ENCODE peak calls at places on chromosomes 12 and 14, in nine cellular contexts. One of them, this sample, is unnamed.

GRCh38 chr14:96122496-96122895 is 82.1 kb upstream of the BDKRB2 start:
- DNase-seq in amniotic stem cell: no peak
- DNase-seq in transverse colon: no peak
- DNase-seq in stimulated activated CD4-positive, alpha-beta T cell treated with anti-CD3 and anti-CD28 coated beads, Interleukin-12 subunit alpha, Interleukin-12 subunit beta, amount 100 ng/mL, for 48 hours: no peak
- DNase-seq in heart left ventricle: no peak
- DNase-seq in effector memory CD4-positive, alpha-beta T cell: no peak
- DNase-seq in HCT116: no peak
- DNase-seq in caudate nucleus: no peak
- DNase-seq in NCI-H1092 treated with DMSO at 0.1 percent for 48 hours: no peak
- DNase-seq in this sample: no peak

GRCh38 chr12:100248886-100249285 is 18.0 kb downstream of the DEPDC4 start:
- DNase-seq in amniotic stem cell: no peak
- DNase-seq in transverse colon: no peak
- DNase-seq in stimulated activated CD4-positive, alpha-beta T cell treated with anti-CD3 and anti-CD28 coated beads, Interleukin-12 subunit alpha, Interleukin-12 subunit beta, amount 100 ng/mL, for 48 hours: no peak
- DNase-seq in heart left ventricle: no peak
- DNase-seq in effector memory CD4-positive, alpha-beta T cell: no peak
- DNase-seq in HCT116: no peak
- DNase-seq in caudate nucleus: no peak
- DNase-seq in NCI-H1092 treated with DMSO at 0.1 percent for 48 hours: no peak
- DNase-seq in this sample: no peak

GRCh38 chr12:54734196-54734950 is 86.2 kb upstream of the DCD start:
- DNase-seq in amniotic stem cell: no peak
- DNase-seq in transverse colon: no peak
- DNase-seq in stimulated activated CD4-positive, alpha-beta T cell treated with anti-CD3 and anti-CD28 coated beads, Interleukin-12 subunit alpha, Interleukin-12 subunit beta, amount 100 ng/mL, for 48 hours: no peak
- DNase-seq in heart left ventricle: peak; percentile 41
- DNase-seq in effector memory CD4-positive, alpha-beta T cell: no peak
- DNase-seq in HCT116: no peak
- DNase-seq in caudate nucleus: no peak
- DNase-seq in NCI-H1092 treated with DMSO at 0.1 percent for 48 hours: no peak
- DNase-seq in this sample: no peak

GRCh38 chr14:22651586-22651985 is 7.4 kb upstream of the OR6J1 start:
- DNase-seq in amniotic stem cell: no peak
- DNase-seq in transverse colon: no peak
- DNase-seq in stimulated activated CD4-positive, alpha-beta T cell treated with anti-CD3 and anti-CD28 coated beads, Interleukin-12 subunit alpha, Interleukin-12 subunit beta, amount 100 ng/mL, for 48 hours: no peak
- DNase-seq in heart left ventricle: no peak
- DNase-seq in effector memory CD4-positive, alpha-beta T cell: no peak
- DNase-seq in HCT116: no peak
- DNase-seq in caudate nucleus: no peak
- DNase-seq in NCI-H1092 treated with DMSO at 0.1 percent for 48 hours: no peak
- DNase-seq in this sample: no peak

GRCh38 chr12:75665216-75665615 is 153.8 kb upstream of the KRR1 start:
- DNase-seq in amniotic stem cell: no peak
- DNase-seq in transverse colon: no peak
- DNase-seq in stimulated activated CD4-positive, alpha-beta T cell treated with anti-CD3 and anti-CD28 coated beads, Interleukin-12 subunit alpha, Interleukin-12 subunit beta, amount 100 ng/mL, for 48 hours: no peak
- DNase-seq in heart left ventricle: no peak
- DNase-seq in effector memory CD4-positive, alpha-beta T cell: no peak
- DNase-seq in HCT116: no peak
- DNase-seq in caudate nucleus: no peak
- DNase-seq in NCI-H1092 treated with DMSO at 0.1 percent for 48 hours: no peak
- DNase-seq in this sample: no peak

GRCh38 chr12:132582058-132582420 is 28.3 kb downstream of the LRCOL1 start:
- DNase-seq in amniotic stem cell: no peak
- DNase-seq in transverse colon: no peak
- DNase-seq in stimulated activated CD4-positive, alpha-beta T cell treated with anti-CD3 and anti-CD28 coated beads, Interleukin-12 subunit alpha, Interleukin-12 subunit beta, amount 100 ng/mL, for 48 hours: no peak
- DNase-seq in heart left ventricle: peak; percentile 50
- DNase-seq in effector memory CD4-positive, alpha-beta T cell: no peak
- DNase-seq in HCT116: no peak
- DNase-seq in caudate nucleus: no peak
- DNase-seq in NCI-H1092 treated with DMSO at 0.1 percent for 48 hours: no peak
- DNase-seq in this sample: no peak

GRCh38 chr12:94147991-94148840 is at the start of gene PLXNC1:
- DNase-seq in amniotic stem cell: peak; percentile 3
- DNase-seq in transverse colon: peak; percentile 70
- DNase-seq in stimulated activated CD4-positive, alpha-beta T cell treated with anti-CD3 and anti-CD28 coated beads, Interleukin-12 subunit alpha, Interleukin-12 subunit beta, amount 100 ng/mL, for 48 hours: peak; percentile 37
- DNase-seq in heart left ventricle: peak; percentile 67
- DNase-seq in effector memory CD4-positive, alpha-beta T cell: peak; percentile 56
- DNase-seq in HCT116: no peak
- DNase-seq in caudate nucleus: peak; percentile 53
- DNase-seq in NCI-H1092 treated with DMSO at 0.1 percent for 48 hours: peak; percentile 74
- DNase-seq in this sample: peak; percentile 70

GRCh38 chr14:90368946-90369721 is 27.7 kb upstream of the CALM1 start:
- DNase-seq in amniotic stem cell: no peak
- DNase-seq in transverse colon: peak; percentile 50
- DNase-seq in stimulated activated CD4-positive, alpha-beta T cell treated with anti-CD3 and anti-CD28 coated beads, Interleukin-12 subunit alpha, Interleukin-12 subunit beta, amount 100 ng/mL, for 48 hours: no peak
- DNase-seq in heart left ventricle: no peak
- DNase-seq in effector memory CD4-positive, alpha-beta T cell: no peak
- DNase-seq in HCT116: peak; percentile 36
- DNase-seq in caudate nucleus: no peak
- DNase-seq in NCI-H1092 treated with DMSO at 0.1 percent for 48 hours: peak; percentile 11
- DNase-seq in this sample: no peak

GRCh38 chr12:120247621-120248030 is 17.9 kb downstream of the PXN start:
- DNase-seq in amniotic stem cell: no peak
- DNase-seq in transverse colon: no peak
- DNase-seq in stimulated activated CD4-positive, alpha-beta T cell treated with anti-CD3 and anti-CD28 coated beads, Interleukin-12 subunit alpha, Interleukin-12 subunit beta, amount 100 ng/mL, for 48 hours: no peak
- DNase-seq in heart left ventricle: no peak
- DNase-seq in effector memory CD4-positive, alpha-beta T cell: no peak
- DNase-seq in HCT116: no peak
- DNase-seq in caudate nucleus: no peak
- DNase-seq in NCI-H1092 treated with DMSO at 0.1 percent for 48 hours: no peak
- DNase-seq in this sample: no peak

GRCh38 chr12:132690112-132690511 is 2.7 kb downstream of the PXMP2 start:
- DNase-seq in amniotic stem cell: no peak
- DNase-seq in transverse colon: no peak
- DNase-seq in stimulated activated CD4-positive, alpha-beta T cell treated with anti-CD3 and anti-CD28 coated beads, Interleukin-12 subunit alpha, Interleukin-12 subunit beta, amount 100 ng/mL, for 48 hours: no peak
- DNase-seq in heart left ventricle: no peak
- DNase-seq in effector memory CD4-positive, alpha-beta T cell: no peak
- DNase-seq in HCT116: no peak
- DNase-seq in caudate nucleus: no peak
- DNase-seq in NCI-H1092 treated with DMSO at 0.1 percent for 48 hours: no peak
- DNase-seq in this sample: no peak

GRCh38 chr14:74302160-74302628 is 540 bp downstream of the ABCD4 start:
- DNase-seq in amniotic stem cell: peak; percentile 18
- DNase-seq in transverse colon: no peak
- DNase-seq in stimulated activated CD4-positive, alpha-beta T cell treated with anti-CD3 and anti-CD28 coated beads, Interleukin-12 subunit alpha, Interleukin-12 subunit beta, amount 100 ng/mL, for 48 hours: no peak
- DNase-seq in heart left ventricle: no peak
- DNase-seq in effector memory CD4-positive, alpha-beta T cell: no peak
- DNase-seq in HCT116: no peak
- DNase-seq in caudate nucleus: no peak
- DNase-seq in NCI-H1092 treated with DMSO at 0.1 percent for 48 hours: peak; percentile 73
- DNase-seq in this sample: peak; percentile 29

GRCh38 chr12:48221645-48222044 is 18.6 kb upstream of the OR10AD1 start:
- DNase-seq in amniotic stem cell: no peak
- DNase-seq in transverse colon: no peak
- DNase-seq in stimulated activated CD4-positive, alpha-beta T cell treated with anti-CD3 and anti-CD28 coated beads, Interleukin-12 subunit alpha, Interleukin-12 subunit beta, amount 100 ng/mL, for 48 hours: no peak
- DNase-seq in heart left ventricle: no peak
- DNase-seq in effector memory CD4-positive, alpha-beta T cell: no peak
- DNase-seq in HCT116: no peak
- DNase-seq in caudate nucleus: no peak
- DNase-seq in NCI-H1092 treated with DMSO at 0.1 percent for 48 hours: no peak
- DNase-seq in this sample: no peak

GRCh38 chr12:71594214-71594948 is 69.3 kb downstream of the ZFC3H1 start:
- DNase-seq in amniotic stem cell: no peak
- DNase-seq in transverse colon: no peak
- DNase-seq in stimulated activated CD4-positive, alpha-beta T cell treated with anti-CD3 and anti-CD28 coated beads, Interleukin-12 subunit alpha, Interleukin-12 subunit beta, amount 100 ng/mL, for 48 hours: no peak
- DNase-seq in heart left ventricle: peak; percentile 42
- DNase-seq in effector memory CD4-positive, alpha-beta T cell: no peak
- DNase-seq in HCT116: peak; percentile 10
- DNase-seq in caudate nucleus: no peak
- DNase-seq in NCI-H1092 treated with DMSO at 0.1 percent for 48 hours: no peak
- DNase-seq in this sample: no peak

GRCh38 chr12:131872154-131873046 is 22.0 kb upstream of the ULK1 start:
- DNase-seq in amniotic stem cell: peak; percentile 17
- DNase-seq in transverse colon: no peak
- DNase-seq in stimulated activated CD4-positive, alpha-beta T cell treated with anti-CD3 and anti-CD28 coated beads, Interleukin-12 subunit alpha, Interleukin-12 subunit beta, amount 100 ng/mL, for 48 hours: no peak
- DNase-seq in heart left ventricle: no peak
- DNase-seq in effector memory CD4-positive, alpha-beta T cell: no peak
- DNase-seq in HCT116: peak; percentile 77
- DNase-seq in caudate nucleus: no peak
- DNase-seq in NCI-H1092 treated with DMSO at 0.1 percent for 48 hours: no peak
- DNase-seq in this sample: no peak

This sample was measured in NCI-H2081.